ENCODE peak calls at places on chromosome 6, in four cellular contexts. B is Peyer's patch, F is A549, C is SJSA1. M is an unnamed sample. For H3K4me1, the result is how much of the 10 kb centered on the place peaks cover.

GRCh38 chr6:88374556-88374955 is 208.4 kb upstream of the CNR1 start:
- DNase-seq in B (no peak), F (no peak), C (no peak), M (no peak)

GRCh38 chr6:152399409-152399808 is 237.8 kb downstream of the SYNE1 start:
- DNase-seq in F (no peak), B (no peak), C (no peak), M (peak)

GRCh38 chr6:77880501-77880900 is 227.7 kb downstream of the MEI4 start:
- DNase-seq in C (peak), B (no peak), F (no peak), M (no peak)

GRCh38 chr6:157514659-157515496 is 133.9 kb downstream of the ZDHHC14 start:
- DNase-seq in F (peak), C (peak), B (no peak), M (no peak)

GRCh38 chr6:158669145-158670035 is 19.5 kb downstream of the SYTL3 start:
- DNase-seq in B (no peak), F (no peak), C (no peak), M (no peak)

GRCh38 chr6:116507324-116507723 is 4.1 kb upstream of the CALHM5 start:
- DNase-seq in C (no peak), B (no peak), F (no peak), M (no peak)

GRCh38 chr6:91299544-91300491 is 712.9 kb upstream of the MAP3K7 start:
- DNase-seq in F (no peak), C (peak), B (peak), M (no peak)

GRCh38 chr6:41371461-41371991 is 36.1 kb downstream of the NCR2 start:
- DNase-seq in C (no peak), B (no peak), F (no peak), M (peak)

GRCh38 chr6:91031581-91031980 is 444.7 kb upstream of the MAP3K7 start:
- DNase-seq in C (no peak), F (no peak), B (no peak), M (no peak)

GRCh38 chr6:30882764-30883475 is 1.4 kb upstream of the DDR1 start:
- DNase-seq in B (peak), C (no peak), F (peak), M (peak)

GRCh38 chr6:155314773-155315515 is 660 bp upstream of the TFB1M start:
- DNase-seq in C (no peak), B (peak), F (peak), M (peak)

GRCh38 chr6:154122195-154122925 is 83.3 kb downstream of the OPRM1 start:
- DNase-seq in B (no peak), C (no peak), F (no peak), M (no peak)

GRCh38 chr6:10977231-10977968 is 66.7 kb downstream of the ELOVL2 start:
- DNase-seq in C (no peak), F (no peak), B (no peak), M (no peak)

GRCh38 chr6:149079456-149079855 is 238.1 kb upstream of the TAB2 start:
- DNase-seq in C (no peak), F (no peak), B (no peak), M (no peak)

GRCh38 chr6:149081281-149081680 is 236.2 kb upstream of the TAB2 start:
- DNase-seq in C (no peak), B (no peak), F (no peak), M (no peak)

GRCh38 chr6:149080511-149080910 is 237.0 kb upstream of the TAB2 start:
- DNase-seq in B (no peak), C (no peak), F (no peak), M (no peak)

GRCh38 chr6:149078383-149078782 is 239.1 kb upstream of the TAB2 start:
- DNase-seq in B (no peak), C (no peak), F (no peak), M (no peak)

DNA sequence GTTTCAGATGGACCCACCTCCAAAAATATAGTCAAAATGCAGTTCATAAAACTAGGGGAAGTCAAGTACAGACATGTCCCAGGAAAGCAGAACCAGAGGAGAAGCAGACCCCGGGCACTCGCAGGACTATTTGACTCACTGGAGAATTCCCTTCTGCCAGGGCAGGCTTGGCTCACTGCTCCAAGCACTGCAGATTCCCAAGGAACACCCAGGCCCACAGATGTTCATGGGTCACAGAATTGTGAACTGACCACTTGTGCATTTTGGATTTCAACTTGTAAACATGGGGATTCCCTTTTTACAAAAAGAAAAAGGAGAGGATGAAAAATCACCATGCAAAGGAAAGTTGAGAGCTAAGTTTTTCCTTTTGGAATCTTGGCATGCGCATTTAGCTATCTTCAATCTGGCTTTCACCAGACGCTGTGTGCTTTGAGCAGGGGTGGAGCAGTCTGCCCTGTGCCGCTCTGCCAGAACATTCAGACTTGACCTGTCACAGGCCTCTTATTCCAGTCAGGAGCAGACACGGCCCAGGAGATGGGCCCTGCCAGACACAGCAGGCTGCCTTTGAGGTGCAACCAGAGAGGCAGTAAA is 237.5 kb upstream of the TAB2 start:
- DNase-seq in C (no peak), B (no peak), F (no peak), M (no peak)
- H3K27ac ChIP-seq in C (no peak), B (no peak), F (peak), M (peak)

GRCh38 chr6:109059591-109060021 is 35.0 kb downstream of the SESN1 start:
- DNase-seq in C (no peak), B (no peak), F (no peak), M (no peak)
- H3K4me1 ChIP-seq in C (under half), B (under half), F (under half), M (under half)

GRCh38 chr6:68642081-68642480 is 7.0 kb downstream of the ADGRB3 start:
- DNase-seq in B (no peak), C (no peak), F (no peak), M (no peak)

GRCh38 chr6:68640506-68640875 is 5.4 kb downstream of the ADGRB3 start:
- DNase-seq in B (no peak), C (no peak), F (no peak), M (no peak)

GRCh38 chr6:68639826-68640505 is 4.9 kb downstream of the ADGRB3 start:
- DNase-seq in B (no peak), F (no peak), C (no peak), M (no peak)

GRCh38 chr6:68642977-68643376 is 7.9 kb downstream of the ADGRB3 start:
- DNase-seq in F (no peak), C (no peak), B (no peak), M (no peak)

DNA sequence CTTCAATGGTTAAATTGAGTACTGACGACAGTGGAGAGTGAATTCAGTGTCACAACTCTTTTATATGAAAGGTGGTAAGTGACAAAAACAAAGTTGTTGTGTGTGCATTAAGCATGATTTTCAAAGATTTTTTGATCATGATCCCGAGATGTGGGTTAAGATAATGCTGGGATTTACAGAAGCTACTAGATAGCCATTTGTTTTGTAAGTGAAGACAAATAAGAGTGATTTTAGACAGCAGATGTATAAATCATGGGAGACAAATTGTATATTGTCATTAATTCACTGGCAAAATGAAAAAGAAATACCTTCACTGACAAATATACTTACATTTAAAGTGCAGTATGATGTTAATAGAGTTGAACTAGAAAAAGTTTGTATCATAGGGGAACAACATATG is 6.1 kb downstream of the ADGRB3 start:
- DNase-seq in C (no peak), B (no peak), F (no peak), M (no peak)
- H3K27ac ChIP-seq in C (no peak), B (no peak), F (no peak), M (no peak)

DNA sequence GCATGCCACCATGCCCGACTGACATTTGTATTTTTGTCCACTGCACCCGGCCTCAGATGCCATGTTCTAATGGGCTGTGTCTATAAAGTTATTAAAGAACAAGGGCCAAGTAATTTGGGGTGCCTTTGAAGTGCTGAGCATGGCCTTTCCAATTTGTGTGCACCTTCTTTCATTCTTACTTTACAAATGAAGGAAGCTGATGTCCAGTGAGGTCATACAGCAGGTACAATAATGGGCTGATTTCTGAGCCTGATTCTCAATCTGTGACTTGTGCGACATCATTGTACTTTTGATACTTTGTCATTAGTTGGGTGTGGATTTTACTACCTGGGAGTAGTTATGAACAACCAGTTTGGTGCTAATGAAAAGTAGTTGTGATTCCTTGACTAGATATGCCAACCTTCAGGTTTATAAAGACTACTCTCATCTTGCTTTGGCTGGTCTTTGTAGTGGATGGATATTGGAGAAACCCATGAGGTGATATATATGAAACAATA is 94.3 kb downstream of the JARID2 start:
- DNase-seq in F (no peak), C (no peak), B (no peak), M (no peak)
- H3K4me1 ChIP-seq in F (under half), C (under half), B (under half), M (under half)

DNA sequence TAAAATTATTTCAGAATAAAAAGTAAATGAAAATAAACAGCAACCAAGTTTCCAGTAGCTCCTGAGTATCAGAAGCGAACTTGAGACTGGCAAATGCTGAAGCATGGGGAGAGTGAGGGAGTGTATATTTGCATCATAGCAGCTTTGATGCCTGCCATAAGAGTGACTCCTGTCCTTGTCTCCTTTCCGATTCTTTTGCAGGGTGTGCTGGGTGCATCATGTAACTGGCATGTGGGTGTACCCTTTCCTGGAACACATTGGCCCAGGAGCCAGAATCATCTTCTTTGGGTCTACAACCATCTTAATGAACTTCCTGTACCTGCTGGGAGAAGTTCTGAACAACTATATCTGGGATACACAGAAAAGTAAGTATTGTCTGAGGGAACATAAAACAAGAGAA is 117.4 kb downstream of the ADAT2 start:
- DNase-seq in C (no peak), F (no peak), B (no peak), M (no peak)
- H3K27ac ChIP-seq in C (no peak), F (no peak), B (no peak), M (no peak)